ENCODE peak calls at places on chromosomes 13 and 19, in ten cellular contexts. P is activated T-cell treated with anti-CD3 and anti-CD28 coated beads for 48 hours; N is activated naive CD8-positive, alpha-beta T cell treated with anti-CD3 and anti-CD28 coated beads for 36 hours; R is T-helper 9 cell; D is mesendoderm; U is right lobe of liver; S is anterior cingulate cortex; Q is progenitor cell of endocrine pancreas; T is A549; J is HFF-Myc. I is an unnamed sample.

GRCh38 chr19:40836754-40837429 is 13.4 kb downstream of the CYP2A6 start:
- DNase-seq in P (no peak), N (no peak), R (no peak), D (no peak), U (no peak), S (no peak), Q (no peak), T (no peak), J (no peak), I (no peak)

GRCh38 chr19:6276447-6276846 is 3.3 kb downstream of the MLLT1 start:
- DNase-seq in P (no peak), N (no peak), R (no peak), D (peak), U (no peak), S (no peak), Q (no peak), T (no peak), J (no peak), I (no peak)

GRCh38 chr13:77521194-77521593 is 14.3 kb upstream of the SCEL start:
- DNase-seq in P (no peak), N (no peak), R (no peak), D (peak), U (no peak), S (no peak), Q (no peak), T (peak), J (no peak), I (peak)

GRCh38 chr13:46386996-46387851 is at the start of gene RUBCNL:
- DNase-seq in P (peak), N (peak), R (no peak), D (peak), U (peak), S (peak), Q (peak), T (no peak), J (no peak), I (peak)

GRCh38 chr13:50326746-50327145 is 311.5 kb downstream of the KCNRG start:
- DNase-seq in P (no peak), N (no peak), R (no peak), D (no peak), U (no peak), S (no peak), Q (no peak), T (no peak), J (no peak), I (no peak)

GRCh38 chr13:27927444-27928352 is 7.9 kb downstream of the PDX1 start:
- DNase-seq in P (no peak), N (no peak), R (no peak), D (no peak), U (no peak), S (no peak), Q (no peak), T (no peak), J (no peak), I (no peak)

GRCh38 chr13:41005709-41006108 is 13.4 kb downstream of the ELF1 start:
- DNase-seq in P (no peak), N (no peak), R (no peak), D (no peak), U (no peak), S (no peak), Q (no peak), T (no peak), J (no peak), I (no peak)

GRCh38 chr19:47623151-47623920 is 14.4 kb downstream of the BICRA start:
- DNase-seq in P (no peak), N (no peak), R (no peak), D (no peak), U (no peak), S (no peak), Q (no peak), T (no peak), J (no peak), I (no peak)

GRCh38 chr19:38720559-38721236 is 23.6 kb downstream of the CAPN12 start:
- DNase-seq in P (no peak), N (no peak), R (no peak), D (no peak), U (no peak), S (no peak), Q (no peak), T (no peak), J (no peak), I (no peak)

GRCh38 chr19:48654299-48655059 is 8.5 kb upstream of the CA11 start:
- DNase-seq in P (no peak), N (no peak), R (no peak), D (no peak), U (no peak), S (no peak), Q (no peak), T (no peak), J (peak), I (no peak)

GRCh38 chr19:47487551-47488515 is 3.8 kb upstream of the KPTN start:
- DNase-seq in P (no peak), N (no peak), R (no peak), D (no peak), U (peak), S (no peak), Q (no peak), T (no peak), J (no peak), I (no peak)

GRCh38 chr19:40561947-40562346 is 14.7 kb upstream of the SHKBP1 start:
- DNase-seq in P (no peak), N (no peak), R (no peak), D (no peak), U (no peak), S (no peak), Q (no peak), T (no peak), J (no peak), I (no peak)

GRCh38 chr19:2394054-2394668 is 33.2 kb downstream of the TIMM13 start:
- DNase-seq in P (no peak), N (peak), R (no peak), D (no peak), U (no peak), S (no peak), Q (no peak), T (no peak), J (no peak), I (no peak)

GRCh38 chr19:17448190-17448967 is at the start of gene TMEM221:
- DNase-seq in P (peak), N (peak), R (peak), D (peak), U (no peak), S (no peak), Q (peak), T (peak), J (no peak), I (peak)

GRCh38 chr13:110458017-110458416 is 103.5 kb downstream of the RAB20 start:
- DNase-seq in P (no peak), N (no peak), R (no peak), D (no peak), U (no peak), S (no peak), Q (no peak), T (no peak), J (no peak), I (no peak)

GRCh38 chr19:32489971-32490370 is 84.4 kb downstream of the DPY19L3 start:
- DNase-seq in P (no peak), N (no peak), R (no peak), D (no peak), U (no peak), S (no peak), Q (no peak), T (no peak), J (no peak), I (no peak)

GRCh38 chr13:39202746-39203145 is 164.5 kb downstream of the NHLRC3 start:
- DNase-seq in P (no peak), N (no peak), R (no peak), D (no peak), U (no peak), S (no peak), Q (no peak), T (no peak), J (no peak), I (no peak)

GRCh38 chr19:14114854-14115253 is 2.7 kb downstream of the PRKACA start:
- DNase-seq in P (peak), N (peak), R (peak), D (peak), U (peak), S (peak), Q (no peak), T (peak), J (no peak), I (peak)

GRCh38 chr13:46726347-46726746 is 70.6 kb downstream of the ESD start:
- DNase-seq in P (no peak), N (no peak), R (no peak), D (no peak), U (no peak), S (no peak), Q (no peak), T (no peak), J (no peak), I (no peak)

GRCh38 chr13:35630551-35631275 is 154.2 kb upstream of the MAB21L1 start:
- DNase-seq in P (no peak), N (no peak), R (no peak), D (peak), U (no peak), S (no peak), Q (no peak), T (peak), J (peak), I (peak)

GRCh38 chr13:73142091-73142490 is 83.3 kb downstream of the KLF5 start:
- DNase-seq in P (no peak), N (no peak), R (no peak), D (no peak), U (no peak), S (no peak), Q (no peak), T (no peak), J (no peak), I (no peak)

GRCh38 chr19:19033426-19034203 is at the start of the genes ARMC6 and SUGP2:
- DNase-seq in P (peak), N (peak), R (peak), D (peak), U (peak), S (peak), Q (peak), T (peak), J (peak), I (peak)

GRCh38 chr13:78655906-78656305 is 3.0 kb downstream of the OBI1 start:
- DNase-seq in P (no peak), N (no peak), R (no peak), D (no peak), U (no peak), S (no peak), Q (no peak), T (no peak), J (no peak), I (no peak)

GRCh38 chr13:100512422-100512821 is 76.2 kb downstream of the GGACT start:
- DNase-seq in P (no peak), N (no peak), R (no peak), D (no peak), U (no peak), S (no peak), Q (no peak), T (no peak), J (no peak), I (peak)

GRCh38 chr19:4061178-4061682 is 5.5 kb downstream of the ZBTB7A start:
- DNase-seq in P (no peak), N (no peak), R (no peak), D (no peak), U (peak), S (no peak), Q (no peak), T (no peak), J (no peak), I (peak)

GRCh38 chr19:35299523-35300339 is 7.8 kb downstream of the MAG start:
- DNase-seq in P (no peak), N (peak), R (no peak), D (peak), U (no peak), S (peak), Q (no peak), T (no peak), J (no peak), I (no peak)